ENCODE peak calls at places on chromosome 1, in eight cellular contexts. F is ovary, H is IMR-90, O is stomach, V is GM12892, U is K562, J is thyroid gland, W is uterus. B is an unnamed sample.
A peak's percentile ranks its signal among the peaks of the same experiment; 100 is the strongest.

GRCh38 chr1:4180066-4180735 is 280.1 kb upstream of the C1orf174 start:
- DNase-seq in J (no peak), V (no peak), H (no peak), O (no peak), W (no peak), F (no peak), U (no peak), B (no peak)

GRCh38 chr1:64404202-64404601 is 65.7 kb upstream of the CACHD1 start:
- DNase-seq in H (no peak), V (no peak), U (no peak), J (no peak), W (no peak), O (no peak), F (no peak), B (no peak)

GRCh38 chr1:217620814-217621213 is 10.1 kb downstream of the GPATCH2 start:
- DNase-seq in U (no peak), H (no peak), J (no peak), V (peak; percentile 13), F (no peak), O (no peak), W (no peak), B (no peak)

GRCh38 chr1:77039739-77040138 is 172.5 kb downstream of the ST6GALNAC5 start:
- DNase-seq in O (no peak), V (no peak), U (no peak), W (peak; percentile 62), F (peak; percentile 34), J (no peak), H (peak; percentile 95), B (no peak)

GRCh38 chr1:2085080-2085479 is 34.9 kb downstream of the PRKCZ start:
- DNase-seq in W (no peak), H (no peak), J (no peak), V (no peak), F (no peak), O (peak; percentile 63), U (no peak), B (no peak)

GRCh38 chr1:112790920-112791722 is 76.0 kb upstream of the PPM1J start:
- DNase-seq in H (no peak), W (no peak), U (peak; percentile 41), V (no peak), O (no peak), F (no peak), J (no peak), B (no peak)

GRCh38 chr1:241440904-241441303 is 78.7 kb downstream of the FH start:
- DNase-seq in V (no peak), W (no peak), J (no peak), O (no peak), U (no peak), F (no peak), H (peak; percentile 21), B (no peak)

GRCh38 chr1:235018161-235018560 is 110.5 kb downstream of the TOMM20 start:
- DNase-seq in U (no peak), F (no peak), V (no peak), W (no peak), H (peak; percentile 98), O (no peak), J (no peak), B (no peak)

GRCh38 chr1:20166047-20166446 is 19.8 kb upstream of the UBXN10 start:
- DNase-seq in U (no peak), J (no peak), O (no peak), F (no peak), W (peak; percentile 24), V (no peak), H (no peak), B (peak; percentile 89)

GRCh38 chr1:63662846-63663245 is 69.6 kb downstream of the PGM1 start:
- DNase-seq in V (no peak), W (no peak), J (no peak), O (no peak), U (no peak), F (no peak), H (peak; percentile 64), B (no peak)

GRCh38 chr1:27365372-27366112 is 1.2 kb downstream of the MAP3K6 start:
- DNase-seq in V (peak; percentile 90), J (peak; percentile 88), H (peak; percentile 85), F (peak; percentile 90), O (peak; percentile 89), W (peak; percentile 91), U (peak; percentile 97), B (peak; percentile 89)
- TF ChIP-seq POLR2A in V (no peak), J (peak; percentile 63), H (no peak), F (peak; percentile 71), O (no peak), W (peak; percentile 62), U (peak; percentile 76), B (peak; percentile 45)

DNA sequence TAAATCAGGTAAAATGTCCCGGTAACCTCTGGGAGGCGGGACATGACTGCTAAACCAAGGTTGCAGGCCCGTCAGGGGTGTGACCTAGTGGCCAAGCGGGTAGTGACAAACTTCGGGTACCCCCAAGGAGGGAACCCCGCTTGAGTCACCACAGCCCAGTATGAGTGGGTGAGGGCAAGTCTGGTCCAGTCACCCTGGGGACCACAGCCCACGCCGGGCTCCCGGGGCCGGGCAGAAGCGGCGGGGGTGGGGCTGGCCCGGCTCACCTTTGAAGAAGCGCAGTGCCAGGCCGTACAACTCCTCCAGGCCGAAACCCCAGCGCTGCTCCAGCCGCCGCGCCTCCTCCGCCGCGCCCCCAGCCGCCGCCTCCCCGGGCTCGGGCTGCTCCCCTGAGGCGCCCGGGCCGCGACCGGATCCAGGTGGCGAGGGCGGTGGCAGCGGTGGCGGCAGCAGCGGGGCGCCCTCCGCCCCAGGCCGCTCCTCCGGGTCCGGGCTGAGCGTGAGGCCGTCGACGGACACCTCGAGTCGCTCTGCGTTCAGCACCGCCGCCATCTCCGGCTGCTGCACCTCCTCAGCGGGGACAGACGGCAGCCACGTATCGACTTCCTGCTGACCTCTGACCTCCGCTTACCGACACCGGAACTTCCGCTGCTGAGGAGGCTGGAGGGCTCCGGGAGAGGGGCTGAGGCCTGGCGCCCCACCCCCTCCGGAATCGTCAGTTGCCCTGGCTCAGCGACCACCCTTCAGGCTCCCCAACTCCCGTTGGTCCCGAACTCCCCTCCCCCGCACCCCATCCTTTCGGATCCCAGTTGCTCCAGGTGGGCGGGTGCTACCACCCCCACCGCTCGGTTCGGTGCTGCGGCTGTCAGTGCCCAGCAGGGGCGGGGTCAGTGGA is at the start of gene ACBD3:
- DNase-seq in F (peak; percentile 89), J (peak; percentile 88), H (peak; percentile 86), W (peak; percentile 87), O (peak; percentile 87), U (peak; percentile 93), V (peak; percentile 94), B (peak; percentile 92)
- TF ChIP-seq POLR2A in F (peak; percentile 93), J (peak; percentile 95), H (peak; percentile 95), W (peak; percentile 92), O (peak; percentile 86), U (peak; percentile 95), V (peak; percentile 96), B (peak; percentile 90)

GRCh38 chr1:12618661-12619395 is 818 bp upstream of the DHRS3 start:
- DNase-seq in F (peak; percentile 75), W (peak; percentile 77), J (peak; percentile 51), V (no peak), O (peak; percentile 65), U (peak; percentile 88), H (peak; percentile 83), B (peak; percentile 84)
- TF ChIP-seq POLR2A in F (peak; percentile 8), W (no peak), J (peak; percentile 3), V (no peak), O (no peak), U (no peak), H (no peak), B (no peak)

GRCh38 chr1:145987926-145988325 is 8.5 kb downstream of the TXNIP start:
- DNase-seq in V (no peak), U (no peak), W (no peak), O (no peak), H (no peak), F (no peak), J (no peak), B (no peak)

GRCh38 chr1:145992502-145992936 is 3.9 kb downstream of the TXNIP start:
- DNase-seq in F (no peak), H (no peak), O (peak; percentile 29), J (peak; percentile 4), W (peak; percentile 12), V (no peak), U (no peak), B (no peak)

GRCh38 chr1:145991799-145992412 is 4.5 kb downstream of the TXNIP start:
- DNase-seq in O (peak; percentile 44), H (no peak), W (peak; percentile 13), V (no peak), F (no peak), J (peak; percentile 4), U (no peak), B (peak; percentile 54)

GRCh38 chr1:145988773-145989172 is 7.6 kb downstream of the TXNIP start:
- DNase-seq in F (no peak), W (peak; percentile 7), V (no peak), J (peak; percentile 27), U (no peak), O (peak; percentile 26), H (no peak), B (no peak)

GRCh38 chr1:145990249-145991097 is 5.9 kb downstream of the TXNIP start:
- DNase-seq in W (peak; percentile 16), H (no peak), J (peak; percentile 64), F (no peak), U (no peak), O (peak; percentile 40), V (no peak), B (peak; percentile 53)
- TF ChIP-seq POLR2A in W (no peak), H (no peak), J (peak; percentile 69), F (no peak), U (peak; percentile 37), O (no peak), V (no peak), B (no peak)

GRCh38 chr1:86914635-86914997 is at the start of gene HS2ST1:
- DNase-seq in J (no peak), U (no peak), H (no peak), O (no peak), F (no peak), V (no peak), W (no peak), B (no peak)
- TF ChIP-seq POLR2A in J (peak; percentile 59), U (peak; percentile 57), H (no peak), O (peak; percentile 22), F (peak; percentile 64), V (peak; percentile 74), W (peak; percentile 72), B (peak; percentile 62)

B was measured in NB4.